ENCODE peak calls at places on chromosomes 7 and 10, in eight cellular contexts. Q is NCI-H446 treated with DMSO at 0.1 percent for 48 hours; J is GM23338; V is HTR-8/SVneo; X is non-pigmented ciliary epithelial cell; E is stimulated activated CD4-positive, alpha-beta T cell treated with anti-CD3 and anti-CD28 coated beads, Interleukin-1b, Interleukin-23, amount 100 ng/mL, for 4 hours; H is effector memory CD8-positive, alpha-beta T cell; F is iris pigment epithelial cell. D is an unnamed sample.

GRCh38 chr7:50721661-50722259 is 60.9 kb downstream of the GRB10 start:
- DNase-seq in Q (no peak), J (no peak), V (no peak), X (no peak), E (no peak), H (no peak), F (no peak), D (peak; percentile 31)

GRCh38 chr7:155483868-155484325 is 26.0 kb downstream of the EN2 start:
- DNase-seq in Q (no peak), J (no peak), V (no peak), X (no peak), E (no peak), H (no peak), F (no peak), D (no peak)

GRCh38 chr10:100327701-100328009 is 2.4 kb downstream of the PKD2L1 start:
- DNase-seq in Q (no peak), J (no peak), V (no peak), X (no peak), E (no peak), H (no peak), F (no peak), D (no peak)

GRCh38 chr10:78211476-78212110 is 177.9 kb downstream of the RPS24 start:
- DNase-seq in Q (no peak), J (peak; percentile 35), V (peak; percentile 42), X (peak; percentile 14), E (no peak), H (no peak), F (peak; percentile 38), D (peak; percentile 41)

GRCh38 chr7:52168085-52168484 is 851.5 kb upstream of the COBL start:
- DNase-seq in Q (no peak), J (peak; percentile 76), V (no peak), X (no peak), E (no peak), H (no peak), F (no peak), D (peak; percentile 59)

GRCh38 chr7:71645836-71646235 is 513.9 kb downstream of the GALNT17 start:
- DNase-seq in Q (no peak), J (no peak), V (no peak), X (no peak), E (no peak), H (no peak), F (no peak), D (no peak)

GRCh38 chr7:2106920-2107319 is 125.8 kb downstream of the MAD1L1 start:
- DNase-seq in Q (no peak), J (no peak), V (peak; percentile 59), X (no peak), E (no peak), H (no peak), F (peak; percentile 57), D (peak; percentile 37)

GRCh38 chr7:150955519-150956394 is 22.4 kb downstream of the KCNH2 start:
- DNase-seq in Q (peak; percentile 60), J (peak; percentile 65), V (no peak), X (no peak), E (no peak), H (no peak), F (no peak), D (peak; percentile 49)